ENCODE peak calls at places on chromosomes 7 and 10, in five cellular contexts. One of them, this sample, is unnamed.
A peak's percentile ranks its signal among the peaks of the same experiment; 100 is the strongest.

GRCh38 chr10:16612148-16612742 is 90.6 kb upstream of the C1QL3 start:
- DNase-seq in sigmoid colon: no peak
- DNase-seq in tibial nerve: no peak
- DNase-seq in right lobe of liver: no peak
- DNase-seq in A549: no peak
- DNase-seq in this sample: no peak

GRCh38 chr10:3068968-3069737 is 1.8 kb downstream of the PFKP start:
- DNase-seq in A549: no peak
- DNase-seq in right lobe of liver: no peak
- DNase-seq in sigmoid colon: no peak
- DNase-seq in tibial nerve: no peak
- DNase-seq in this sample: no peak

GRCh38 chr7:117248810-117249209 is 74.0 kb downstream of the WNT2 start:
- DNase-seq in A549: no peak
- DNase-seq in right lobe of liver: no peak
- DNase-seq in sigmoid colon: no peak
- DNase-seq in tibial nerve: no peak
- DNase-seq in this sample: no peak

GRCh38 chr7:155263051-155263450 is 34.6 kb upstream of the INSIG1 start:
- DNase-seq in A549: no peak
- DNase-seq in sigmoid colon: no peak
- DNase-seq in right lobe of liver: no peak
- DNase-seq in tibial nerve: no peak
- DNase-seq in this sample: no peak

GRCh38 chr10:128463991-128464755 is 337.9 kb upstream of the MKI67 start:
- DNase-seq in right lobe of liver: peak; percentile 86
- DNase-seq in sigmoid colon: peak; percentile 77
- DNase-seq in A549: no peak
- DNase-seq in tibial nerve: no peak
- DNase-seq in this sample: no peak

GRCh38 chr10:90975096-90975495 is 54.2 kb upstream of the ANKRD1 start:
- DNase-seq in right lobe of liver: no peak
- DNase-seq in tibial nerve: no peak
- DNase-seq in sigmoid colon: no peak
- DNase-seq in A549: no peak
- DNase-seq in this sample: no peak

GRCh38 chr7:116706668-116707126 is 34.7 kb downstream of the MET start:
- DNase-seq in sigmoid colon: no peak
- DNase-seq in right lobe of liver: no peak
- DNase-seq in A549: peak; percentile 62
- DNase-seq in tibial nerve: no peak
- DNase-seq in this sample: no peak

GRCh38 chr10:12981570-12981969 is 19.9 kb downstream of the CCDC3 start:
- DNase-seq in tibial nerve: no peak
- DNase-seq in right lobe of liver: no peak
- DNase-seq in sigmoid colon: no peak
- DNase-seq in A549: no peak
- DNase-seq in this sample: no peak

GRCh38 chr7:155259791-155260497 is 37.7 kb upstream of the INSIG1 start:
- DNase-seq in right lobe of liver: no peak
- DNase-seq in tibial nerve: no peak
- DNase-seq in A549: no peak
- DNase-seq in sigmoid colon: no peak
- DNase-seq in this sample: no peak

GRCh38 chr7:5429857-5430611 is 6.4 kb upstream of the TNRC18 start:
- DNase-seq in right lobe of liver: peak; percentile 87
- DNase-seq in tibial nerve: no peak
- DNase-seq in A549: no peak
- DNase-seq in sigmoid colon: peak; percentile 84
- DNase-seq in this sample: no peak

GRCh38 chr10:89741126-89741762 is 39.9 kb downstream of the KIF20B start:
- DNase-seq in sigmoid colon: no peak
- DNase-seq in tibial nerve: no peak
- DNase-seq in right lobe of liver: no peak
- DNase-seq in A549: no peak
- DNase-seq in this sample: no peak

GRCh38 chr7:2807846-2808772 is 36.0 kb downstream of the GNA12 start:
- DNase-seq in tibial nerve: no peak
- DNase-seq in right lobe of liver: peak; percentile 37
- DNase-seq in A549: no peak
- DNase-seq in sigmoid colon: peak; percentile 51
- DNase-seq in this sample: no peak

GRCh38 chr7:99392659-99393362 is 15.6 kb downstream of the PDAP1 start:
- DNase-seq in tibial nerve: peak; percentile 54
- DNase-seq in A549: no peak
- DNase-seq in right lobe of liver: peak; percentile 67
- DNase-seq in sigmoid colon: peak; percentile 91
- DNase-seq in this sample: peak; percentile 61

GRCh38 chr10:123408660-123409059 is 254.5 kb downstream of the BUB3 start:
- DNase-seq in tibial nerve: no peak
- DNase-seq in sigmoid colon: no peak
- DNase-seq in right lobe of liver: no peak
- DNase-seq in A549: no peak
- DNase-seq in this sample: no peak

GRCh38 chr10:35335718-35336083 is 608 bp upstream of the CCNY start:
- DNase-seq in tibial nerve: no peak
- DNase-seq in sigmoid colon: no peak
- DNase-seq in A549: no peak
- DNase-seq in right lobe of liver: no peak
- DNase-seq in this sample: peak; percentile 16

GRCh38 chr7:18345641-18346234 is 149.8 kb upstream of the HDAC9 start:
- DNase-seq in tibial nerve: no peak
- DNase-seq in sigmoid colon: no peak
- DNase-seq in A549: peak; percentile 5
- DNase-seq in right lobe of liver: no peak
- DNase-seq in this sample: no peak

GRCh38 chr10:115606727-115607126 is 513.6 kb downstream of the ATRNL1 start:
- DNase-seq in tibial nerve: no peak
- DNase-seq in sigmoid colon: no peak
- DNase-seq in right lobe of liver: no peak
- DNase-seq in A549: no peak
- DNase-seq in this sample: no peak

GRCh38 chr7:54664235-54665228 is 94.5 kb downstream of the SEC61G start:
- DNase-seq in sigmoid colon: no peak
- DNase-seq in tibial nerve: no peak
- DNase-seq in A549: peak; percentile 67
- DNase-seq in right lobe of liver: peak; percentile 54
- DNase-seq in this sample: no peak

GRCh38 chr7:13641699-13642098 is 347.8 kb downstream of the ETV1 start:
- DNase-seq in right lobe of liver: no peak
- DNase-seq in sigmoid colon: no peak
- DNase-seq in A549: no peak
- DNase-seq in tibial nerve: no peak
- DNase-seq in this sample: no peak

GRCh38 chr10:108783897-108784296 is 1139.4 kb downstream of the XPNPEP1 start:
- DNase-seq in right lobe of liver: peak; percentile 47
- DNase-seq in A549: peak; percentile 2
- DNase-seq in tibial nerve: no peak
- DNase-seq in sigmoid colon: no peak
- DNase-seq in this sample: no peak

GRCh38 chr10:1846050-1846449 is 108.7 kb upstream of the ADARB2 start:
- DNase-seq in sigmoid colon: no peak
- DNase-seq in right lobe of liver: no peak
- DNase-seq in A549: no peak
- DNase-seq in tibial nerve: no peak
- DNase-seq in this sample: no peak

GRCh38 chr10:12186324-12186723 is 9.4 kb downstream of the NUDT5 start:
- DNase-seq in tibial nerve: no peak
- DNase-seq in A549: no peak
- DNase-seq in right lobe of liver: no peak
- DNase-seq in sigmoid colon: no peak
- DNase-seq in this sample: no peak

GRCh38 chr7:140810385-140810784 is 113.9 kb downstream of the NDUFB2 start:
- DNase-seq in A549: no peak
- DNase-seq in right lobe of liver: no peak
- DNase-seq in tibial nerve: no peak
- DNase-seq in sigmoid colon: no peak
- DNase-seq in this sample: no peak

GRCh38 chr7:141073641-141074161 is at the start of gene TMEM178B:
- DNase-seq in A549: no peak
- DNase-seq in sigmoid colon: no peak
- DNase-seq in right lobe of liver: no peak
- DNase-seq in tibial nerve: no peak
- DNase-seq in this sample: no peak

GRCh38 chr10:119724630-119725549 is 960 bp upstream of the INPP5F start:
- DNase-seq in right lobe of liver: no peak
- DNase-seq in tibial nerve: no peak
- DNase-seq in sigmoid colon: no peak
- DNase-seq in A549: no peak
- DNase-seq in this sample: no peak

DNA sequence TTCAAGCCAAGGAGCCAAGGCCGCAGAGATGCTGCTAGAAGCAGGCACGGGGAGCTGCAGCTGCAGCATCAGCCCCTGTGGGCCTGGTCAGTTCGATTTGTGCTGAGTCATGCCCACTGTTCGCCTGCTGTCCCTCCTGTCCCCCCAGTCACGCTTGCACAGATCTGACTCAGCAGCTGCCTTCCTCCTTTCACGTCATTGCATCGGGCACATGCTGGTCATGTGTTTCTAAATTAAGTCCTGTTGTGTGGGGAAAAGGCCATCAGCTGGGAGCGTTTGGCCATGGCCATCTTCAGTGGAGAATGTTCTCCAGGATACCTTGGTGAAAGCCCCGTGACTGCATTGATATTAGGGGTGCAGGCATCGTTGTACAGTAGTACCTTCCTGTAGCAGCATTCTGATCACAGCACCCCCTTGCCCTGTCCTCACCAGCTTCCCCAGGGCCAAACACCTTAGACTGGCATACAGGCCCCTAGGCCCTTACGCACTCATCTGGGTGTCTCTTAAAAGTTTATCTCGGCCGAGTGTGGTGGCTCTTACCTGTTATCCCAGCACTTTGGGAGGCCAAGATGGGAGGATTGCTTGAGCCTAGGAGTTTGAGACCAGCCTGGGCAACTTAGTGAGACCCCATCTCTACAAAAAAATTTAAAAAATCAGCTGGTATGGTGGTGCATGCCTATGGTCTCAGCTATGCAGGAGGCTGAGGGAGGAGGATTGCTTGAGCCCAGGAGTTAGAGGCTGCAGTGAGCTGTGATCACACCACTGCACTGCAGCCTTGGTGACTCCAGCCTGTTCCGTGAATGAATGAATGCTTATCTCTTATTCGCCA is 23.2 kb downstream of the POR start:
- DNase-seq in sigmoid colon: peak; percentile 87
- DNase-seq in A549: peak; percentile 66
- DNase-seq in tibial nerve: peak; percentile 45
- DNase-seq in right lobe of liver: peak; percentile 70
- DNase-seq in this sample: no peak
- H3K27ac ChIP-seq in sigmoid colon: no peak overlapping the region
- H3K27ac ChIP-seq in A549: peak overlapping the region; percentile 93
- H3K27ac ChIP-seq in tibial nerve: peak overlapping the region; percentile 18
- H3K27ac ChIP-seq in right lobe of liver: peak overlapping the region; percentile 8
- H3K27ac ChIP-seq in this sample: no peak overlapping the region

DNA sequence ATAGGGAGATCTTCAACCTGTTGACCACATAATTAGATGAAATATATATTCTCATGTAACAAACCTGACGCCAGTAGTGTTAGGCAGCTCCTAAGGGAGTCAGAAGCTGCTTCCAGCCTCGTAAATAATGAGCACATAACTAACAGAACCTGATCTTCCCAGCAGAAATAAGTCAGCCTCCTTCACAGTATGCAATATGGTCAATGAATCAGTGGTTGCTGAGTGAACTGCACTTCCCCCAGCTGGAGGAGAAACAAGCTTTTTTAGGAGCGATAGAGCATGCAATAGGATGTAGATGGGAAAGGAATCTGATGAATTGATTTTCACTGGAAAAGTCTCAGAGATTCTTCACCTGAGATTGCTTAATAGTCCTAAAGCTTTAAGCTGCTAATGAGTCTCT is 337.2 kb upstream of the LRGUK start:
- DNase-seq in A549: no peak
- DNase-seq in sigmoid colon: no peak
- DNase-seq in tibial nerve: no peak
- DNase-seq in right lobe of liver: no peak
- DNase-seq in this sample: no peak
- TF ChIP-seq CTCF in A549: no peak
- TF ChIP-seq CTCF in sigmoid colon: no peak
- TF ChIP-seq CTCF in tibial nerve: no peak
- TF ChIP-seq CTCF in right lobe of liver: no peak
- TF ChIP-seq CTCF in this sample: no peak

GRCh38 chr10:76786673-76787072 is 850.9 kb downstream of the KCNMA1 start:
- DNase-seq in sigmoid colon: no peak
- DNase-seq in right lobe of liver: no peak
- DNase-seq in A549: no peak
- DNase-seq in tibial nerve: no peak
- DNase-seq in this sample: no peak
- H3K27ac ChIP-seq in sigmoid colon: no peak overlapping the region
- H3K27ac ChIP-seq in right lobe of liver: no peak overlapping the region
- H3K27ac ChIP-seq in A549: no peak overlapping the region
- H3K27ac ChIP-seq in tibial nerve: peak overlapping the region; percentile 63
- H3K27ac ChIP-seq in this sample: no peak overlapping the region

GRCh38 chr10:79065853-79066252 is 2.9 kb upstream of the ZMIZ1 start:
- DNase-seq in sigmoid colon: peak; percentile 57
- DNase-seq in right lobe of liver: no peak
- DNase-seq in A549: no peak
- DNase-seq in tibial nerve: no peak
- DNase-seq in this sample: no peak

GRCh38 chr10:79065091-79065551 is 3.6 kb upstream of the ZMIZ1 start:
- DNase-seq in sigmoid colon: peak; percentile 63
- DNase-seq in right lobe of liver: no peak
- DNase-seq in tibial nerve: no peak
- DNase-seq in A549: no peak
- DNase-seq in this sample: no peak

GRCh38 chr10:79068203-79068561 is 584 bp upstream of the ZMIZ1 start:
- DNase-seq in tibial nerve: no peak
- DNase-seq in right lobe of liver: no peak
- DNase-seq in A549: peak; percentile 37
- DNase-seq in sigmoid colon: no peak
- DNase-seq in this sample: no peak

GRCh38 chr10:79067241-79068202 is 1.2 kb upstream of the ZMIZ1 start:
- DNase-seq in tibial nerve: peak; percentile 83
- DNase-seq in A549: peak; percentile 83
- DNase-seq in right lobe of liver: peak; percentile 92
- DNase-seq in sigmoid colon: peak; percentile 95
- DNase-seq in this sample: peak; percentile 74

DNA sequence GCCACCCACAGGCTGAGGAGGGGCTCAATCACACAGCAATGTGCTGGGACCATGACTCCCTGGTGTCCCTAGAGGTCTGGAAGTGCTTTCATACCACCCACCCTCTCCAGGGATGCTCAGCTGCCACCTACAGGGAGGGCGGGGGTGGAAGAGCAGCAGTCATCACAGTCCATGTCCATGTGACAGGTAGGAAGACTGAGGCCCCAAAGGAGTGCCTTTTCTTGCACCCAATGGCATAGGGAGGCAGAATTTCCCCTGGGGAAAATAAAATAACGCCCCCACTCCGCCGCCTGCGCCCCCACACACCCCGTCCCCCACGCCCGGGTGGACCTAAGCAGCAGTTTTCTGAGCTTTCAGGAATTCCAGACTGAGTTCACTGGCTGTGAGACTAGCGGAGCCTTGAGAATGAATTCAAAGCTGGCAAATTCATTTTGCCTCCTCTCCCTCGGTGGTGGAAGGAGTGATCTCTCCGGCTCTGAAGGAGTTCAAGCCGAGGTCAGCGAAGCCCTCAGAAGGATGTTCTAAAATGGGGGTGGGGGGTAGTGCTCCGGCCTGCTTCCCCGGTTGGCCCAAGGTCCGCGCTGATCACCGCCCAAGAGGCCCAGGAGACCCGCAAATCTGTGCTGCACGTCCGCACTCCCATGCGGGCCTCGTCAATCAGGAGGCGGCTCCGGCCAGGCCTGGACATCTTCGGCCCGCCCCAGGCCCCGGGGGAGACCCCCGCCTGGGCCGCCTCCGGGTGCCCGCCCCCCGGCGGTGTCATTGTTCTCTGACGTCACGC is 2.1 kb upstream of the ZMIZ1 start:
- DNase-seq in A549: peak; percentile 92
- DNase-seq in sigmoid colon: peak; percentile 71
- DNase-seq in tibial nerve: peak; percentile 54
- DNase-seq in right lobe of liver: peak; percentile 64
- DNase-seq in this sample: no peak
- TF ChIP-seq CTCF in A549: peak; percentile 44
- TF ChIP-seq CTCF in sigmoid colon: no peak
- TF ChIP-seq CTCF in tibial nerve: no peak
- TF ChIP-seq CTCF in right lobe of liver: peak; percentile 38
- TF ChIP-seq CTCF in this sample: no peak

This sample was measured in CD8-positive, alpha-beta T cell.